ENCODE peak calls at places on chromosomes 1 and 21, in four cellular contexts. U is prostate gland, W is fibroblast of the aortic adventitia, N is kidney epithelial cell. Z is an unnamed sample.

GRCh38 chr1:45820797-45821196 is 17.4 kb downstream of the MAST2 start:
- DNase-seq in W (no peak), N (no peak), U (no peak), Z (no peak)

GRCh38 chr1:45752441-45753052 is 2.1 kb upstream of the IPP start:
- DNase-seq in W (peak; percentile 37), N (no peak), U (no peak), Z (peak; percentile 10)

GRCh38 chr1:193211539-193211938 is 25.1 kb upstream of the B3GALT2 start:
- DNase-seq in W (peak; percentile 73), N (peak; percentile 55), U (no peak), Z (peak; percentile 4)

GRCh38 chr1:233208687-233209086 is 86.8 kb downstream of the PCNX2 start:
- DNase-seq in U (no peak), N (no peak), W (no peak), Z (no peak)

GRCh38 chr1:68600049-68600661 is 103.3 kb upstream of the DEPDC1 start:
- DNase-seq in N (no peak), W (peak; percentile 27), U (no peak), Z (no peak)

GRCh38 chr1:172642970-172643369 is 15.9 kb upstream of the FASLG start:
- DNase-seq in N (no peak), W (no peak), U (no peak), Z (no peak)

GRCh38 chr1:203480525-203481084 is 5.0 kb downstream of the PRELP start:
- DNase-seq in N (no peak), W (peak; percentile 98), U (peak; percentile 39), Z (peak; percentile 43)

GRCh38 chr1:118077331-118078055 is 107.5 kb downstream of the SPAG17 start:
- DNase-seq in N (no peak), U (no peak), W (peak; percentile 69), Z (no peak)

GRCh38 chr1:70462611-70463010 is 51.5 kb downstream of the CTH start:
- DNase-seq in N (no peak), W (peak; percentile 43), U (no peak), Z (no peak)

GRCh38 chr1:17465186-17465585 is 25.7 kb upstream of the RCC2 start:
- DNase-seq in U (no peak), W (no peak), N (no peak), Z (no peak)

GRCh38 chr1:87744056-87744455 is 415.4 kb downstream of the LMO4 start:
- DNase-seq in N (no peak), W (no peak), U (no peak), Z (no peak)

GRCh38 chr1:154759196-154759595 is 110.9 kb downstream of the KCNN3 start:
- DNase-seq in N (no peak), W (no peak), U (no peak), Z (no peak)

GRCh38 chr1:203649551-203650011 is 22.9 kb downstream of the ATP2B4 start:
- DNase-seq in W (no peak), N (no peak), U (no peak), Z (no peak)

GRCh38 chr21:32306021-32306780 is 7.5 kb downstream of the MRAP start:
- DNase-seq in W (no peak), N (no peak), U (no peak), Z (no peak)

GRCh38 chr1:229068266-229069043 is 202.5 kb upstream of the RAB4A start:
- DNase-seq in W (peak; percentile 31), N (no peak), U (no peak), Z (no peak)

GRCh38 chr1:47682786-47683350 is 245.0 kb downstream of the FOXD2 start:
- DNase-seq in W (no peak), U (no peak), N (no peak), Z (no peak)

GRCh38 chr1:64917328-64917861 is 49.0 kb downstream of the JAK1 start:
- DNase-seq in W (peak; percentile 100), N (peak; percentile 93), U (no peak), Z (peak; percentile 89)

GRCh38 chr1:101098907-101099306 is 73.3 kb upstream of the DPH5 start:
- DNase-seq in N (no peak), U (no peak), W (no peak), Z (no peak)

GRCh38 chr1:171984850-171985485 is 143.7 kb downstream of the DNM3 start:
- DNase-seq in N (no peak), U (no peak), W (peak; percentile 63), Z (no peak)

GRCh38 chr21:31656199-31657095 is 3.0 kb upstream of the SOD1 start:
- DNase-seq in U (no peak), W (peak; percentile 44), N (no peak), Z (no peak)

GRCh38 chr1:18556364-18556763 is 74.3 kb upstream of the PAX7 start:
- DNase-seq in U (no peak), W (peak; percentile 12), N (no peak), Z (no peak)
- TF ChIP-seq CTCF in U (no peak), W (no peak), N (peak; percentile 41), Z (peak; percentile 41)

DNA sequence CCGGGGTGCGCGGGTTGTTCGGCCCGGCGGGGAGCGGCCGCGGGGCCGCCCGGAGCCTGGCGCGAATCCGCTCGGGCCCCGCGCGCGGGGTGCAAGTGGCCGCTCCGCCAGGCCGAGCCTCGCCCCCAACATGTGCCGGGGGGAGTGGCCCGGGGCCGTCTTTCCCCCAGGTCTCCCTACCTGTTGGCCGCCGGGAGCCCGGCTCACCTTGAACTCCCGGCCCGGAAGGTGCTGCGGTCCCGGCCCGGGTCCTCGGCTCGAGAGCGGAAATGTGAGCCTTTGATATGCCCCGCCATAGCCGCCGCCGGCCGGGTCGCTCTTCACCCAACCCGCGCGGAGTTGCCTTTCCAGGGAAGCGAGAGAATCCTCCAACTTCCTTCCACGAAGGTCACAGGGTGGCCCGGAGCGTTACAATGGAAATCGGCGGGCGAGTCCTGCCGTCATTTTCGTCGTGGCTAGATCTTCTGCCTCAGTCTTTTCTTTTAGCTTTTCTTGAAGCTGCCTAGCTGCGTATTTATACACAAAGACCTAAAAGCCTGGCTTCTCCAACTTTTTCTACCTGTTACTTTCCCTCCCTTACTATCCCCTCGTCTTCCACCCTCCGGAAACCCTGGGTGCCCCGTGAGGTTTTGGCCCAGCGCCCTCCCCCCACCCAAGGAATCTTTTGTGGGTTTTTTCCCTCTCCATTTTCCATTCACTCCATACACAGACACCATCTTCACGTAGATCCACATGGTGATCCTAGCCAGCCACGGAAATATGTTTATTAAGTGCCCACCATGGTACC is 856 bp downstream of the PTGFRN start:
- DNase-seq in W (peak; percentile 31), U (peak; percentile 29), N (no peak), Z (no peak)
- H3K4me3 ChIP-seq in W (peak overlapping the region; percentile 74), U (peak overlapping the region; percentile 70), N (peak overlapping the region; percentile 80), Z (peak overlapping the region; percentile 64)

GRCh38 chr1:243428617-243429342 is 172.9 kb downstream of the SDCCAG8 start:
- DNase-seq in N (no peak), W (no peak), U (no peak), Z (no peak)

GRCh38 chr1:243434594-243434993 is 178.8 kb downstream of the SDCCAG8 start:
- DNase-seq in U (no peak), N (no peak), W (no peak), Z (no peak)

GRCh38 chr1:243433737-243434370 is 178.0 kb downstream of the SDCCAG8 start:
- DNase-seq in W (peak; percentile 16), N (no peak), U (no peak), Z (no peak)

GRCh38 chr1:243432136-243432535 is 176.3 kb downstream of the SDCCAG8 start:
- DNase-seq in U (no peak), W (no peak), N (no peak), Z (no peak)

GRCh38 chr1:243431591-243431990 is 175.8 kb downstream of the SDCCAG8 start:
- DNase-seq in W (no peak), N (no peak), U (no peak), Z (no peak)
- TF ChIP-seq CTCF in W (no peak), N (no peak), U (no peak), Z (no peak)

DNA sequence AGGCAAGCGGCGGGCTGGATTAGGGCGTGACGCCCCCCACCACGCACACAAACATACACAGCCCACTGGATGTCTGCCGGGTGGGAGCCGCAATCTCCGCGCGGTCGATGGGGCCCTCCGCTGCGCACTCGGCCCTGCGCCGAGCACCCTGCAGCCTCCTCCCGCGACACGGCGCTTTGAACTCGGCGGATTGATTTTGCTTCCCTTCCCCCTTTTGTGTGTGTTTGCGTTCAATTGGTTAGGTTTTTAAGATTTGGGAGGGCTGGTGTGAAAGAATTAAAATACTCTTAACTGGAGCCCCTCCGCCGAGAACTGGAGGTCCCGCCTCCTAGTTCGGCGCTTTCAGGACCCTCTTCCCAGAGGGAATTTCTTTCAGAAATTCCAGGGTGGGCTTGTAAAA is 7.8 kb upstream of the BARHL2 start:
- DNase-seq in U (no peak), W (no peak), N (no peak), Z (no peak)
- H3K4me3 ChIP-seq in U (no peak overlapping the region), W (no peak overlapping the region), N (no peak overlapping the region), Z (no peak overlapping the region)

GRCh38 chr1:6207075-6207885 is 1.4 kb downstream of the RNF207 start:
- DNase-seq in N (no peak), W (no peak), U (no peak), Z (no peak)

GRCh38 chr1:6207921-6208320 is 2.0 kb downstream of the RNF207 start:
- DNase-seq in N (no peak), U (no peak), W (no peak), Z (no peak)

GRCh38 chr1:6210606-6211355 is 4.9 kb downstream of the RNF207 start:
- DNase-seq in U (no peak), W (no peak), N (no peak), Z (no peak)

GRCh38 chr1:6209661-6210605 is 4.0 kb downstream of the RNF207 start:
- DNase-seq in N (no peak), W (no peak), U (no peak), Z (no peak)

GRCh38 chr1:6208723-6209660 is 3.1 kb downstream of the RNF207 start:
- DNase-seq in U (no peak), N (no peak), W (no peak), Z (no peak)
- TF ChIP-seq CTCF in U (no peak), N (peak; percentile 31), W (peak; percentile 48), Z (peak; percentile 35)

Z was measured in HFF-Myc.